ENCODE peak calls at places on chromosomes 5 and 9, in four cellular contexts. One of them, this sample, is unnamed.
A peak's percentile ranks its signal among the peaks of the same experiment; 100 is the strongest.

GRCh38 chr5:148509893-148510292 is 126.1 kb downstream of the FBXO38 start:
- DNase-seq in K562: no peak
- DNase-seq in GM12891: no peak
- DNase-seq in GM12878: no peak
- DNase-seq in this sample: no peak

GRCh38 chr9:89606567-89607311 is 1.9 kb downstream of the GADD45G start:
- DNase-seq in K562: peak; percentile 82
- DNase-seq in GM12891: no peak
- DNase-seq in GM12878: no peak
- DNase-seq in this sample: peak; percentile 14

GRCh38 chr5:34957299-34957698 is 27.9 kb downstream of the DNAJC21 start:
- DNase-seq in K562: no peak
- DNase-seq in GM12891: no peak
- DNase-seq in GM12878: no peak
- DNase-seq in this sample: no peak

GRCh38 chr9:136848393-136849037 is 694 bp upstream of the PHPT1 start:
- DNase-seq in K562: peak; percentile 61
- DNase-seq in GM12891: peak; percentile 74
- DNase-seq in GM12878: no peak
- DNase-seq in this sample: peak; percentile 34

GRCh38 chr5:7615566-7616061 is 219.7 kb downstream of the ADCY2 start:
- DNase-seq in K562: no peak
- DNase-seq in GM12891: no peak
- DNase-seq in GM12878: no peak
- DNase-seq in this sample: no peak

GRCh38 chr5:98314262-98314661 is 459.2 kb upstream of the RGMB start:
- DNase-seq in K562: no peak
- DNase-seq in GM12891: no peak
- DNase-seq in GM12878: no peak
- DNase-seq in this sample: no peak

GRCh38 chr9:32456564-32456963 is 69.4 kb downstream of the RIGI start:
- DNase-seq in K562: no peak
- DNase-seq in GM12891: no peak
- DNase-seq in GM12878: no peak
- DNase-seq in this sample: no peak

GRCh38 chr9:93036887-93037475 is 21.5 kb upstream of the SUSD3 start:
- DNase-seq in K562: no peak
- DNase-seq in GM12891: no peak
- DNase-seq in GM12878: no peak
- DNase-seq in this sample: no peak

GRCh38 chr5:172901012-172901780 is 58.0 kb upstream of the RPL26L1 start:
- DNase-seq in K562: peak; percentile 94
- DNase-seq in GM12891: no peak
- DNase-seq in GM12878: no peak
- DNase-seq in this sample: no peak

GRCh38 chr5:555058-555623 is 30.9 kb upstream of the SLC9A3 start:
- DNase-seq in K562: no peak
- DNase-seq in GM12891: no peak
- DNase-seq in GM12878: no peak
- DNase-seq in this sample: no peak

GRCh38 chr5:111734013-111734412 is 23.0 kb downstream of the NREP start:
- DNase-seq in K562: no peak
- DNase-seq in GM12891: no peak
- DNase-seq in GM12878: no peak
- DNase-seq in this sample: no peak

GRCh38 chr5:2801602-2802525 is 50.4 kb upstream of the IRX2 start:
- DNase-seq in K562: no peak
- DNase-seq in GM12891: no peak
- DNase-seq in GM12878: no peak
- DNase-seq in this sample: no peak

GRCh38 chr5:175680020-175680419 is 22.1 kb downstream of the HRH2 start:
- DNase-seq in K562: no peak
- DNase-seq in GM12891: no peak
- DNase-seq in GM12878: no peak
- DNase-seq in this sample: no peak

GRCh38 chr5:175675873-175676272 is 18.0 kb downstream of the HRH2 start:
- DNase-seq in K562: no peak
- DNase-seq in GM12891: no peak
- DNase-seq in GM12878: no peak
- DNase-seq in this sample: no peak

GRCh38 chr5:175678074-175678473 is 20.2 kb downstream of the HRH2 start:
- DNase-seq in K562: no peak
- DNase-seq in GM12891: no peak
- DNase-seq in GM12878: no peak
- DNase-seq in this sample: no peak

GRCh38 chr5:175680463-175680862 is 22.6 kb downstream of the HRH2 start:
- DNase-seq in K562: no peak
- DNase-seq in GM12891: no peak
- DNase-seq in GM12878: no peak
- DNase-seq in this sample: no peak

GRCh38 chr5:175677571-175677970 is 19.7 kb downstream of the HRH2 start:
- DNase-seq in K562: no peak
- DNase-seq in GM12891: no peak
- DNase-seq in GM12878: no peak
- DNase-seq in this sample: no peak
- TF ChIP-seq SPI1 in K562: peak; percentile 61
- TF ChIP-seq SPI1 in GM12891: peak; percentile 21
- TF ChIP-seq SPI1 in GM12878: no peak
- TF ChIP-seq SPI1 in this sample: peak; percentile 73

GRCh38 chr5:156595132-156595787 is 254.8 kb upstream of the PPP1R2B start:
- DNase-seq in K562: no peak
- DNase-seq in GM12891: no peak
- DNase-seq in GM12878: no peak
- DNase-seq in this sample: no peak
- TF ChIP-seq POLR2AphosphoS5 in K562: no peak
- TF ChIP-seq POLR2AphosphoS5 in GM12891: no peak
- TF ChIP-seq POLR2AphosphoS5 in GM12878: no peak
- TF ChIP-seq POLR2AphosphoS5 in this sample: no peak

GRCh38 chr5:55533806-55534435 is 843 bp downstream of the PLPP1 start:
- DNase-seq in K562: no peak
- DNase-seq in GM12891: peak; percentile 43
- DNase-seq in GM12878: peak; percentile 9
- DNase-seq in this sample: no peak
- TF ChIP-seq SPI1 in K562: no peak
- TF ChIP-seq SPI1 in GM12891: no peak
- TF ChIP-seq SPI1 in GM12878: no peak
- TF ChIP-seq SPI1 in this sample: no peak

GRCh38 chr5:146243217-146243616 is 39.8 kb downstream of the RBM27 start:
- DNase-seq in K562: no peak
- DNase-seq in GM12891: no peak
- DNase-seq in GM12878: no peak
- DNase-seq in this sample: no peak
- TF ChIP-seq POLR2AphosphoS5 in K562: no peak
- TF ChIP-seq POLR2AphosphoS5 in GM12891: no peak
- TF ChIP-seq POLR2AphosphoS5 in GM12878: no peak
- TF ChIP-seq POLR2AphosphoS5 in this sample: no peak

GRCh38 chr5:139664727-139665351 is 16.7 kb downstream of the CXXC5 start:
- DNase-seq in K562: no peak
- DNase-seq in GM12891: no peak
- DNase-seq in GM12878: no peak
- DNase-seq in this sample: no peak
- TF ChIP-seq SPI1 in K562: no peak
- TF ChIP-seq SPI1 in GM12891: no peak
- TF ChIP-seq SPI1 in GM12878: no peak
- TF ChIP-seq SPI1 in this sample: no peak

GRCh38 chr9:127854169-127854833 is at the start of gene ENG:
- DNase-seq in K562: no peak
- DNase-seq in GM12891: no peak
- DNase-seq in GM12878: no peak
- DNase-seq in this sample: peak; percentile 55
- TF ChIP-seq POLR2AphosphoS5 in K562: no peak
- TF ChIP-seq POLR2AphosphoS5 in GM12891: no peak
- TF ChIP-seq POLR2AphosphoS5 in GM12878: no peak
- TF ChIP-seq POLR2AphosphoS5 in this sample: peak; percentile 28

GRCh38 chr5:132498686-132499271 is 8.2 kb upstream of the IRF1 start:
- DNase-seq in K562: no peak
- DNase-seq in GM12891: no peak
- DNase-seq in GM12878: no peak
- DNase-seq in this sample: no peak

GRCh38 chr5:132499440-132500243 is 9.1 kb upstream of the IRF1 start:
- DNase-seq in K562: no peak
- DNase-seq in GM12891: no peak
- DNase-seq in GM12878: no peak
- DNase-seq in this sample: no peak

GRCh38 chr5:132501629-132501956 is 11.0 kb upstream of the IRF1 start:
- DNase-seq in K562: no peak
- DNase-seq in GM12891: no peak
- DNase-seq in GM12878: no peak
- DNase-seq in this sample: no peak

GRCh38 chr5:132500931-132501628 is 10.5 kb upstream of the IRF1 start:
- DNase-seq in K562: peak; percentile 90
- DNase-seq in GM12891: no peak
- DNase-seq in GM12878: no peak
- DNase-seq in this sample: peak; percentile 63

GRCh38 chr5:132500244-132500930 is 9.8 kb upstream of the IRF1 start:
- DNase-seq in K562: no peak
- DNase-seq in GM12891: no peak
- DNase-seq in GM12878: no peak
- DNase-seq in this sample: no peak
- TF ChIP-seq SPI1 in K562: no peak
- TF ChIP-seq SPI1 in GM12891: no peak
- TF ChIP-seq SPI1 in GM12878: no peak
- TF ChIP-seq SPI1 in this sample: no peak

GRCh38 chr9:14531424-14532269 is 161.6 kb downstream of the ZDHHC21 start:
- DNase-seq in K562: peak; percentile 51
- DNase-seq in GM12891: no peak
- DNase-seq in GM12878: no peak
- DNase-seq in this sample: no peak

GRCh38 chr9:14532716-14533115 is 160.5 kb downstream of the ZDHHC21 start:
- DNase-seq in K562: no peak
- DNase-seq in GM12891: no peak
- DNase-seq in GM12878: no peak
- DNase-seq in this sample: no peak

GRCh38 chr9:14530301-14530700 is 162.9 kb downstream of the ZDHHC21 start:
- DNase-seq in K562: no peak
- DNase-seq in GM12891: no peak
- DNase-seq in GM12878: no peak
- DNase-seq in this sample: no peak

GRCh38 chr9:14529047-14529446 is 164.2 kb downstream of the ZDHHC21 start:
- DNase-seq in K562: no peak
- DNase-seq in GM12891: no peak
- DNase-seq in GM12878: no peak
- DNase-seq in this sample: no peak

GRCh38 chr9:14529629-14530028 is 163.6 kb downstream of the ZDHHC21 start:
- DNase-seq in K562: no peak
- DNase-seq in GM12891: no peak
- DNase-seq in GM12878: no peak
- DNase-seq in this sample: no peak
- TF ChIP-seq POLR2AphosphoS5 in K562: no peak
- TF ChIP-seq POLR2AphosphoS5 in GM12891: no peak
- TF ChIP-seq POLR2AphosphoS5 in GM12878: no peak
- TF ChIP-seq POLR2AphosphoS5 in this sample: no peak

This sample was measured in HL-60.